ENCODE peak calls at places on chromosomes 1 and 21, in four cellular contexts. One of them, this sample, is unnamed.

GRCh38 chr1:234727018-234727757 is 117.2 kb upstream of the IRF2BP2 start:
- DNase-seq in CD4-positive, CD25-positive, alpha-beta regulatory T cell: no peak
- DNase-seq in cerebellar cortex: no peak
- DNase-seq in NAMALWA: peak
- DNase-seq in this sample: no peak

GRCh38 chr1:42743302-42744029 is 3.4 kb upstream of the CLDN19 start:
- DNase-seq in cerebellar cortex: no peak
- DNase-seq in CD4-positive, CD25-positive, alpha-beta regulatory T cell: no peak
- DNase-seq in NAMALWA: no peak
- DNase-seq in this sample: no peak

GRCh38 chr1:219521325-219521724 is 91.6 kb downstream of the ZC3H11B start:
- DNase-seq in CD4-positive, CD25-positive, alpha-beta regulatory T cell: no peak
- DNase-seq in NAMALWA: no peak
- DNase-seq in cerebellar cortex: no peak
- DNase-seq in this sample: no peak

GRCh38 chr1:225813250-225813964 is 3.5 kb downstream of the EPHX1 start:
- DNase-seq in cerebellar cortex: peak
- DNase-seq in CD4-positive, CD25-positive, alpha-beta regulatory T cell: no peak
- DNase-seq in NAMALWA: peak
- DNase-seq in this sample: peak

GRCh38 chr1:30037251-30038118 is 685.9 kb downstream of the MATN1 start:
- DNase-seq in CD4-positive, CD25-positive, alpha-beta regulatory T cell: no peak
- DNase-seq in NAMALWA: no peak
- DNase-seq in cerebellar cortex: no peak
- DNase-seq in this sample: no peak

GRCh38 chr1:185663771-185664296 is 70.4 kb upstream of the HMCN1 start:
- DNase-seq in CD4-positive, CD25-positive, alpha-beta regulatory T cell: no peak
- DNase-seq in NAMALWA: no peak
- DNase-seq in cerebellar cortex: no peak
- DNase-seq in this sample: no peak

GRCh38 chr1:174039069-174039468 is 16.9 kb upstream of the RC3H1 start:
- DNase-seq in CD4-positive, CD25-positive, alpha-beta regulatory T cell: no peak
- DNase-seq in NAMALWA: no peak
- DNase-seq in cerebellar cortex: no peak
- DNase-seq in this sample: no peak

GRCh38 chr1:150537732-150538684 is 11.2 kb upstream of the ADAMTSL4 start:
- DNase-seq in NAMALWA: no peak
- DNase-seq in cerebellar cortex: no peak
- DNase-seq in CD4-positive, CD25-positive, alpha-beta regulatory T cell: no peak
- DNase-seq in this sample: no peak

GRCh38 chr1:160308451-160309182 is 23.7 kb upstream of the PEX19 start:
- DNase-seq in cerebellar cortex: no peak
- DNase-seq in CD4-positive, CD25-positive, alpha-beta regulatory T cell: no peak
- DNase-seq in NAMALWA: no peak
- DNase-seq in this sample: no peak

GRCh38 chr1:16719571-16720402 is 20.5 kb upstream of the RNU1-4 start:
- DNase-seq in NAMALWA: no peak
- DNase-seq in CD4-positive, CD25-positive, alpha-beta regulatory T cell: no peak
- DNase-seq in cerebellar cortex: no peak
- DNase-seq in this sample: no peak

GRCh38 chr1:30395631-30396030 is 327.8 kb downstream of the MATN1 start:
- DNase-seq in CD4-positive, CD25-positive, alpha-beta regulatory T cell: no peak
- DNase-seq in NAMALWA: no peak
- DNase-seq in cerebellar cortex: no peak
- DNase-seq in this sample: no peak

GRCh38 chr21:15221799-15222386 is 157.1 kb upstream of the NRIP1 start:
- DNase-seq in NAMALWA: no peak
- DNase-seq in CD4-positive, CD25-positive, alpha-beta regulatory T cell: no peak
- DNase-seq in cerebellar cortex: no peak
- DNase-seq in this sample: peak

GRCh38 chr1:229536982-229537381 is 21.5 kb downstream of the ABCB10 start:
- DNase-seq in CD4-positive, CD25-positive, alpha-beta regulatory T cell: no peak
- DNase-seq in NAMALWA: no peak
- DNase-seq in cerebellar cortex: no peak
- DNase-seq in this sample: no peak

GRCh38 chr1:218347713-218348627 is 2.8 kb downstream of the TGFB2 start:
- DNase-seq in NAMALWA: no peak
- DNase-seq in cerebellar cortex: no peak
- DNase-seq in CD4-positive, CD25-positive, alpha-beta regulatory T cell: no peak
- DNase-seq in this sample: no peak

GRCh38 chr1:182054698-182055326 is 6.7 kb downstream of the ZNF648 start:
- DNase-seq in CD4-positive, CD25-positive, alpha-beta regulatory T cell: peak
- DNase-seq in NAMALWA: peak
- DNase-seq in cerebellar cortex: peak
- DNase-seq in this sample: peak

GRCh38 chr1:20194224-20194623 is 7.9 kb upstream of the PLA2G2C start:
- DNase-seq in cerebellar cortex: peak
- DNase-seq in CD4-positive, CD25-positive, alpha-beta regulatory T cell: no peak
- DNase-seq in NAMALWA: no peak
- DNase-seq in this sample: no peak

GRCh38 chr1:33692216-33693188 is 171.4 kb upstream of the HMGB4 start:
- DNase-seq in CD4-positive, CD25-positive, alpha-beta regulatory T cell: no peak
- DNase-seq in cerebellar cortex: no peak
- DNase-seq in NAMALWA: no peak
- DNase-seq in this sample: peak

GRCh38 chr1:175154595-175155472 is 37.7 kb downstream of the KIAA0040 start:
- DNase-seq in CD4-positive, CD25-positive, alpha-beta regulatory T cell: peak
- DNase-seq in NAMALWA: peak
- DNase-seq in cerebellar cortex: peak
- DNase-seq in this sample: peak

GRCh38 chr1:25425098-25426085 is 4.8 kb upstream of the RHCE start:
- DNase-seq in NAMALWA: no peak
- DNase-seq in CD4-positive, CD25-positive, alpha-beta regulatory T cell: no peak
- DNase-seq in cerebellar cortex: no peak
- DNase-seq in this sample: no peak

GRCh38 chr21:35559128-35559831 is 501.0 kb downstream of the SETD4 start:
- DNase-seq in NAMALWA: no peak
- DNase-seq in CD4-positive, CD25-positive, alpha-beta regulatory T cell: no peak
- DNase-seq in cerebellar cortex: no peak
- DNase-seq in this sample: no peak

GRCh38 chr1:180542530-180543171 is 16.1 kb upstream of the OVAAL start:
- DNase-seq in cerebellar cortex: no peak
- DNase-seq in NAMALWA: no peak
- DNase-seq in CD4-positive, CD25-positive, alpha-beta regulatory T cell: no peak
- DNase-seq in this sample: no peak

GRCh38 chr1:7755448-7755847 is 15.6 kb upstream of the VAMP3 start:
- DNase-seq in NAMALWA: peak
- DNase-seq in CD4-positive, CD25-positive, alpha-beta regulatory T cell: no peak
- DNase-seq in cerebellar cortex: peak
- DNase-seq in this sample: peak